ENCODE peak calls at places on chromosomes 4 and X, in five cellular contexts. M is fibroblast of lung, J is HepG2, V is hepatocyte, Y is OCI-LY7. D is an unnamed sample. For H4K20me1, the result is how much of the 10 kb centered on the place peaks cover.

GRCh38 chrX:68698955-68699354 is 51.5 kb downstream of the STARD8 start:
- DNase-seq in M (no peak), J (peak), V (peak), Y (no peak), D (no peak)

GRCh38 chr4:149708513-149709175 is 107.0 kb downstream of the IQCM start:
- DNase-seq in M (peak), J (no peak), V (peak), Y (no peak), D (peak)

GRCh38 chr4:29560452-29560851 is 1159.7 kb upstream of the PCDH7 start:
- DNase-seq in M (no peak), J (no peak), V (no peak), Y (no peak), D (no peak)

GRCh38 chr4:2284934-2285664 is 23.2 kb upstream of the MXD4 start:
- DNase-seq in M (peak), J (no peak), V (no peak), Y (no peak), D (peak)

GRCh38 chr4:107854326-107855030 is 29.7 kb downstream of the SGMS2 start:
- DNase-seq in M (peak), J (no peak), V (no peak), Y (no peak), D (peak)

GRCh38 chr4:174404677-174405076 is 117.6 kb downstream of the HPGD start:
- DNase-seq in M (no peak), J (no peak), V (no peak), Y (no peak), D (no peak)

GRCh38 chr4:25937801-25938200 is 23.8 kb downstream of the SMIM20 start:
- DNase-seq in M (peak), J (no peak), V (no peak), Y (no peak), D (peak)

GRCh38 chrX:46637937-46638336 is 64.4 kb downstream of the CHST7 start:
- DNase-seq in M (no peak), J (no peak), V (no peak), Y (no peak), D (peak)

GRCh38 chr4:42636591-42636990 is 20.3 kb downstream of the ATP8A1 start:
- DNase-seq in M (no peak), J (no peak), V (no peak), Y (no peak), D (no peak)

GRCh38 chr4:107837298-107837697 is 12.6 kb downstream of the SGMS2 start:
- DNase-seq in M (no peak), J (no peak), V (no peak), Y (no peak), D (no peak)

GRCh38 chr4:184284742-184285141 is 67.1 kb upstream of the ENPP6 start:
- DNase-seq in M (no peak), J (no peak), V (no peak), Y (peak), D (no peak)

GRCh38 chrX:19563327-19563726 is 48.0 kb upstream of the MAP3K15 start:
- DNase-seq in M (no peak), J (no peak), V (no peak), Y (peak), D (peak)

GRCh38 chr4:88318751-88319350 is 34.5 kb upstream of the PPM1K start:
- DNase-seq in M (no peak), J (no peak), V (no peak), Y (no peak), D (no peak)

GRCh38 chr4:27811928-27812327 is 951.3 kb downstream of the STIM2 start:
- DNase-seq in M (no peak), J (no peak), V (no peak), Y (no peak), D (no peak)

GRCh38 chrX:84760560-84760959 is 243.1 kb upstream of the APOOL start:
- DNase-seq in M (no peak), J (no peak), V (no peak), Y (no peak), D (no peak)

GRCh38 chr4:113686950-113687718 is 74.4 kb downstream of the CAMK2D start:
- DNase-seq in M (peak), J (peak), V (no peak), Y (no peak), D (peak)

GRCh38 chr4:17650404-17650803 is 36.0 kb downstream of the MED28 start:
- DNase-seq in M (no peak), J (no peak), V (no peak), Y (no peak), D (no peak)
- H4K20me1 ChIP-seq in M (under half), J (under half), V (under half), Y (under half), D (under half)

DNA sequence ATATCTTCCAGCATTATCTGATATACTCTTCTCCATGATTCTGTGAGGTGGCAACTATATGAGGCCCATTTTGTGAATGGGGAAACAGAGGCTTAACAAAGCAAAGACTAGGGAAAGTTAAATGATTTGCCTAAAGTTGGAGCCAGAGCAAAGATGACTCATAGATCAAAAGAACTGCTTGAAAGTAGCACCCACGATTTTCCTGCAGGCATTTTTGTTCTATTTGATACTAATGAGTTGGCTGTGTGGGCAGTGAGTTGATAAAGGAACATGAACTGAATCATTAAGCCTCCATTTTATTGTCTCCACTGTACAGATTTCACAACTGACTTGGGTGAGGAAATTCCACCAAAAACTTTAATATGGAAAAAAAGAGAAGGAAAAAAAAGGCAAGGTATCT is 138.9 kb upstream of the IGFBP7 start:
- DNase-seq in M (no peak), J (no peak), V (no peak), Y (no peak), D (peak)
- H3K27ac ChIP-seq in M (no peak), J (no peak), V (no peak), Y (no peak), D (no peak)

DNA sequence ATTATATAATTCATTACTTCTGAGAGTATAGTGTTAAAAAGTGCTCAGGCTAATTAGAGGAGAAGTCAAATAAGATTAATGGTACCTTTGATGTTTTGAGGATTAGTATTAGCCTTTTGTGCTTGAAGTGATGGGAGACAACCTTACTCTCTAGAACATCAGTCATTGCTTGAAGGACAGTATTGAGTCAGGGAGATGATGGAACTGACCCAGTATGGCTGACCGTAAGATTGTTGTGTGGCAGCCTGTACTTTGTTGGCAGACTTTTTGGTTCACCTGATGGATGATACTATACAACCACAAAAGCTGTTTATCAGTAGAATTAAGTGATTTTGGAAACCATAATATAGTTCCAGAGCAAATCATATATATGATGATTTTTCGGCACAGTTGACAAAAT is 9.9 kb downstream of the OGT start:
- DNase-seq in M (no peak), J (no peak), V (no peak), Y (no peak), D (peak)
- H4K20me1 ChIP-seq in M (under half), J (half or more), V (half or more), Y (under half), D (half or more)

GRCh38 chrX:18389968-18390367 is 35.4 kb upstream of the CDKL5 start:
- DNase-seq in M (no peak), J (no peak), V (no peak), Y (peak), D (no peak)

GRCh38 chrX:18390941-18391538 is 34.4 kb upstream of the CDKL5 start:
- DNase-seq in M (peak), J (peak), V (peak), Y (peak), D (peak)

GRCh38 chrX:18394477-18394876 is 30.9 kb upstream of the CDKL5 start:
- DNase-seq in M (peak), J (no peak), V (no peak), Y (no peak), D (no peak)
- H3K27ac ChIP-seq in M (no peak), J (no peak), V (no peak), Y (no peak), D (no peak)

D was measured in astrocyte.